ENCODE peak calls at places on chromosomes 6 and 20, in five cellular contexts. One of them, this sample, is unnamed.
A peak's percentile ranks its signal among the peaks of the same experiment; 100 is the strongest.

GRCh38 chr6:44559486-44560270 is 172.2 kb downstream of the CDC5L start:
- DNase-seq in hepatocyte: no peak
- DNase-seq in pancreas: no peak
- DNase-seq in HCT116: no peak
- DNase-seq in SJSA1: no peak
- DNase-seq in this sample: no peak

GRCh38 chr6:145009691-145010090 is 724.6 kb downstream of the UTRN start:
- DNase-seq in hepatocyte: no peak
- DNase-seq in SJSA1: no peak
- DNase-seq in pancreas: no peak
- DNase-seq in HCT116: no peak
- DNase-seq in this sample: no peak

GRCh38 chr6:44511126-44511525 is 123.6 kb downstream of the CDC5L start:
- DNase-seq in pancreas: no peak
- DNase-seq in SJSA1: no peak
- DNase-seq in HCT116: no peak
- DNase-seq in hepatocyte: no peak
- DNase-seq in this sample: no peak

GRCh38 chr6:132818404-132819359 is 4.3 kb downstream of the RPS12 start:
- DNase-seq in hepatocyte: no peak
- DNase-seq in pancreas: no peak
- DNase-seq in SJSA1: no peak
- DNase-seq in HCT116: no peak
- DNase-seq in this sample: no peak

GRCh38 chr6:27553123-27553904 is 80.4 kb upstream of the ZNF184 start:
- DNase-seq in SJSA1: no peak
- DNase-seq in HCT116: no peak
- DNase-seq in pancreas: no peak
- DNase-seq in hepatocyte: peak; percentile 34
- DNase-seq in this sample: no peak

GRCh38 chr6:31057426-31058003 is 47.2 kb downstream of the MUC22 start:
- DNase-seq in hepatocyte: no peak
- DNase-seq in pancreas: no peak
- DNase-seq in SJSA1: peak; percentile 85
- DNase-seq in HCT116: no peak
- DNase-seq in this sample: no peak

GRCh38 chr6:107972413-107973096 is 14.5 kb upstream of the SEC63 start:
- DNase-seq in pancreas: no peak
- DNase-seq in HCT116: no peak
- DNase-seq in SJSA1: no peak
- DNase-seq in hepatocyte: peak; percentile 43
- DNase-seq in this sample: no peak

GRCh38 chr6:71887006-71887743 is 825 bp downstream of the RIMS1 start:
- DNase-seq in SJSA1: no peak
- DNase-seq in pancreas: no peak
- DNase-seq in HCT116: no peak
- DNase-seq in hepatocyte: peak; percentile 6
- DNase-seq in this sample: no peak

GRCh38 chr6:15207923-15208322 is 37.9 kb upstream of the JARID2 start:
- DNase-seq in SJSA1: no peak
- DNase-seq in hepatocyte: no peak
- DNase-seq in HCT116: no peak
- DNase-seq in pancreas: no peak
- DNase-seq in this sample: no peak

GRCh38 chr6:111841822-111842221 is 31.4 kb downstream of the FYN start:
- DNase-seq in hepatocyte: no peak
- DNase-seq in SJSA1: peak; percentile 79
- DNase-seq in pancreas: no peak
- DNase-seq in HCT116: no peak
- DNase-seq in this sample: no peak

GRCh38 chr20:35226775-35227681 is 538 bp downstream of the MMP24 start:
- DNase-seq in pancreas: peak; percentile 79
- DNase-seq in HCT116: no peak
- DNase-seq in SJSA1: peak; percentile 54
- DNase-seq in hepatocyte: peak; percentile 78
- DNase-seq in this sample: no peak

GRCh38 chr6:144006731-144007454 is 1.2 kb downstream of the PLAGL1 start:
- DNase-seq in HCT116: peak; percentile 16
- DNase-seq in hepatocyte: peak; percentile 50
- DNase-seq in SJSA1: no peak
- DNase-seq in pancreas: peak; percentile 57
- DNase-seq in this sample: no peak

GRCh38 chr20:35776513-35777101 is 4.8 kb downstream of the PHF20 start:
- DNase-seq in HCT116: no peak
- DNase-seq in SJSA1: no peak
- DNase-seq in hepatocyte: peak; percentile 32
- DNase-seq in pancreas: peak; percentile 60
- DNase-seq in this sample: peak; percentile 75

GRCh38 chr20:25100914-25101313 is 19.0 kb upstream of the VSX1 start:
- DNase-seq in SJSA1: no peak
- DNase-seq in pancreas: no peak
- DNase-seq in hepatocyte: no peak
- DNase-seq in HCT116: no peak
- DNase-seq in this sample: peak; percentile 33

GRCh38 chr6:127606131-127606562 is 29.2 kb downstream of the C6orf58 start:
- DNase-seq in pancreas: no peak
- DNase-seq in HCT116: peak; percentile 41
- DNase-seq in hepatocyte: peak; percentile 46
- DNase-seq in SJSA1: no peak
- DNase-seq in this sample: no peak

GRCh38 chr6:112563368-112563767 is 216.2 kb downstream of the RFPL4B start:
- DNase-seq in HCT116: no peak
- DNase-seq in pancreas: no peak
- DNase-seq in SJSA1: peak; percentile 76
- DNase-seq in hepatocyte: peak; percentile 20
- DNase-seq in this sample: no peak

GRCh38 chr20:36571564-36572504 is 1.6 kb upstream of the TGIF2 start:
- DNase-seq in pancreas: no peak
- DNase-seq in HCT116: no peak
- DNase-seq in hepatocyte: peak; percentile 59
- DNase-seq in SJSA1: no peak
- DNase-seq in this sample: no peak

GRCh38 chr20:36238153-36238552 is 1.9 kb downstream of the AAR2 start:
- DNase-seq in hepatocyte: no peak
- DNase-seq in HCT116: no peak
- DNase-seq in SJSA1: no peak
- DNase-seq in pancreas: no peak
- DNase-seq in this sample: no peak

GRCh38 chr20:20237093-20237959 is 130.6 kb upstream of the INSM1 start:
- DNase-seq in SJSA1: no peak
- DNase-seq in pancreas: no peak
- DNase-seq in HCT116: peak; percentile 28
- DNase-seq in hepatocyte: peak; percentile 70
- DNase-seq in this sample: peak; percentile 30

GRCh38 chr6:129709451-129709908 is 497 bp downstream of the ARHGAP18 start:
- DNase-seq in hepatocyte: peak; percentile 33
- DNase-seq in pancreas: no peak
- DNase-seq in SJSA1: no peak
- DNase-seq in HCT116: no peak
- DNase-seq in this sample: no peak

GRCh38 chr6:129709909-129710721 is at the start of gene ARHGAP18:
- DNase-seq in hepatocyte: peak; percentile 94
- DNase-seq in SJSA1: peak; percentile 94
- DNase-seq in pancreas: peak; percentile 88
- DNase-seq in HCT116: peak; percentile 86
- DNase-seq in this sample: peak; percentile 93

GRCh38 chr6:129713806-129714338 is 3.9 kb upstream of the ARHGAP18 start:
- DNase-seq in hepatocyte: no peak
- DNase-seq in HCT116: no peak
- DNase-seq in pancreas: no peak
- DNase-seq in SJSA1: no peak
- DNase-seq in this sample: no peak

GRCh38 chr6:129708496-129709216 is 1.3 kb downstream of the ARHGAP18 start:
- DNase-seq in HCT116: no peak
- DNase-seq in SJSA1: no peak
- DNase-seq in pancreas: no peak
- DNase-seq in hepatocyte: no peak
- DNase-seq in this sample: no peak

DNA sequence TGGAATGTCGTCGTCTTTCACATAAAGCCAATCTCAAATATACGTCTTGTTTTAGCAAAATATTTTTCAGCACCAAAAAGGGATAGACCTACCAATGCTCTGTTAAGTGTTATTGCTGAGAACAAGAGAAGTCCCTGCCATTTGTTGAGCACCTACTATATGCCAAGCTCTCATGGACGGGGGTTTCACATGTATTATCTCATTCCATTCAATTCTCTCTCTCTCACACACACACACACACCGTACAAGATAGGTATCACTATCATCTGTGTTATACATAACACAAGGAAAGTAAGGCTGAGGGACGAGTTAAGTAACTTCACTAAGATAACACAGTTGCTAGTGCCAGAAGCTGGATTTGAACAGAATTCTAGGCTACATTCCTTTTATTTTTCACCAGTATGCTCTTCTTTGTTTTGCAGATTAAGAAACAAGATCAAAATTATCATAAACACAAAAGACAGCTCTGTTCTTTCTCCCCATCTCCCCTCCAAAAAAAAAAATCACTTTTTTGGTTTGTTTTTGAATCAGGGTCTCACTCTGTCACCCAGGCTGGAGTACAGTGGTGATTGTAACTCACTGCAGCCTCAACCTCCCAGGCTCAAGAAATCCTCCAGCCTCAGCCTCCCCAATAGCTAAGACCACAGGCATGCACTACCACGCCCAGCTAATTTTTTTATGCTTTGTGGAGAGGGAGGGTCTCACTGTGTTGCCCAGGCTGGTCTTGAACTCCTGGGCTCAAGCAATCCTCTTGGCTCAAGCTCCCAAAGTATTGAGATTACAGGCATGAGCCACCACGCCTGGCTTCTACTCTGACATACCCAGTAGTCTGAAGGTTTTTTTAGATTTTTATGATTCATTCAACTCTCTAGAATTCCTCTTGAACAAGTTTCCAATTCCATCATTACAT is 1.0 kb upstream of the ARHGAP18 start:
- DNase-seq in SJSA1: no peak
- DNase-seq in HCT116: no peak
- DNase-seq in hepatocyte: no peak
- DNase-seq in pancreas: no peak
- DNase-seq in this sample: no peak
- H3K4me3 ChIP-seq in SJSA1: peak overlapping the region; percentile 46
- H3K4me3 ChIP-seq in HCT116: peak overlapping the region; percentile 89
- H3K4me3 ChIP-seq in hepatocyte: peak overlapping the region; percentile 31
- H3K4me3 ChIP-seq in pancreas: no peak overlapping the region
- H3K4me3 ChIP-seq in this sample: peak overlapping the region; percentile 44

DNA sequence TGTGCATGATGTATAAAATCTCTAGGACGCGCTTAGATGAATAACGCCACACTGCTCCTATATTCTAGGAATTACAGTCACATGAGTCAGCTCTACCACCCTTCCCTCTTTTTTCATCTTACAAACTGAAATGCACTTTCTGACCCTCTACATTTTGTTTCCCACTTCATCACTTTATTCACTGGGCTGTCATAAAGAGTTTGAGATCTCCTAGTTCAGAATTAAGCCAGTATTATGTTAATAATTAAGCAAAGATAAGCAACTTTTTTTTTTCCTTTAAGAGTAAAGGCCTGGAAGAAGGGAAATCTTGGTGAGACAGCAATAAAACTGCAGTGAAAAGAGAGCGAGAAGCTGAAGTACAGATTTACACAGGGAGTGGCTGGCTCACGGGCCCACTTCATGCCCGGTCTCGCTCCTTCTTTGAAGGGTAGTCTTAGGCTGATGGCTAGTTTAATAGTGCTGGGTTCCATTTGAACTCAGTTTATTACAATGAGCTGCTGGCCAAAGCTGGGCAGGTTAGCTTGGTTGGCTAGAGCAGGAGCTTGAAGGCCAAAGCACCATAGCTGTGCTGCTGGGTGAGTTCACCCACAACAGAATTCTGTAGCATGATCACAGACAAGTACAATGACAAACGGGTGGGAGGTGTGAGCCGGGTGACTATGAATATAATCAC is 110.6 kb downstream of the MAP7 start:
- DNase-seq in hepatocyte: peak; percentile 47
- DNase-seq in HCT116: no peak
- DNase-seq in SJSA1: no peak
- DNase-seq in pancreas: no peak
- DNase-seq in this sample: peak; percentile 44
- H3K4me3 ChIP-seq in hepatocyte: no peak overlapping the region
- H3K4me3 ChIP-seq in HCT116: no peak overlapping the region
- H3K4me3 ChIP-seq in SJSA1: no peak overlapping the region
- H3K4me3 ChIP-seq in pancreas: no peak overlapping the region
- H3K4me3 ChIP-seq in this sample: no peak overlapping the region

GRCh38 chr20:53869466-53870258 is 200.7 kb downstream of the BCAS1 start:
- DNase-seq in hepatocyte: peak; percentile 89
- DNase-seq in pancreas: no peak
- DNase-seq in SJSA1: peak; percentile 66
- DNase-seq in HCT116: peak; percentile 84
- DNase-seq in this sample: peak; percentile 87
- H3K4me3 ChIP-seq in hepatocyte: no peak overlapping the region
- H3K4me3 ChIP-seq in pancreas: no peak overlapping the region
- H3K4me3 ChIP-seq in SJSA1: no peak overlapping the region
- H3K4me3 ChIP-seq in HCT116: no peak overlapping the region
- H3K4me3 ChIP-seq in this sample: no peak overlapping the region

GRCh38 chr6:25062070-25062811 is 126.5 kb upstream of the RIPOR2 start:
- DNase-seq in hepatocyte: no peak
- DNase-seq in pancreas: no peak
- DNase-seq in SJSA1: no peak
- DNase-seq in HCT116: no peak
- DNase-seq in this sample: no peak
- H3K4me3 ChIP-seq in hepatocyte: no peak overlapping the region
- H3K4me3 ChIP-seq in pancreas: no peak overlapping the region
- H3K4me3 ChIP-seq in SJSA1: no peak overlapping the region
- H3K4me3 ChIP-seq in HCT116: no peak overlapping the region
- H3K4me3 ChIP-seq in this sample: no peak overlapping the region

This sample was measured in prostate gland.